ENCODE peak calls at places on chromosome 2, in five cellular contexts. One of them, this sample, is unnamed.

GRCh38 chr2:6657872-6658271 is 207.8 kb downstream of the CMPK2 start:
- DNase-seq in fibroblast of lung: no peak
- DNase-seq in colonic mucosa: no peak
- DNase-seq in mesendoderm: no peak
- DNase-seq in NT2/D1: no peak
- DNase-seq in this sample: no peak

GRCh38 chr2:105804266-105804665 is 59.6 kb downstream of the NCK2 start:
- DNase-seq in fibroblast of lung: peak
- DNase-seq in colonic mucosa: no peak
- DNase-seq in mesendoderm: no peak
- DNase-seq in NT2/D1: no peak
- DNase-seq in this sample: no peak

GRCh38 chr2:158973511-158973956 is 5.1 kb downstream of the TANC1 start:
- DNase-seq in fibroblast of lung: peak
- DNase-seq in colonic mucosa: no peak
- DNase-seq in mesendoderm: no peak
- DNase-seq in NT2/D1: no peak
- DNase-seq in this sample: no peak

GRCh38 chr2:121917143-121917542 is 161.7 kb downstream of the TSN start:
- DNase-seq in fibroblast of lung: no peak
- DNase-seq in colonic mucosa: no peak
- DNase-seq in mesendoderm: no peak
- DNase-seq in NT2/D1: no peak
- DNase-seq in this sample: no peak

GRCh38 chr2:148048475-148049221 is 27.8 kb downstream of the MBD5 start:
- DNase-seq in fibroblast of lung: peak
- DNase-seq in colonic mucosa: no peak
- DNase-seq in mesendoderm: no peak
- DNase-seq in NT2/D1: no peak
- DNase-seq in this sample: no peak

GRCh38 chr2:58081000-58081399 is 34.4 kb downstream of the VRK2 start:
- DNase-seq in fibroblast of lung: peak
- DNase-seq in colonic mucosa: no peak
- DNase-seq in mesendoderm: no peak
- DNase-seq in NT2/D1: no peak
- DNase-seq in this sample: no peak

GRCh38 chr2:45755585-45756330 is 104.3 kb downstream of the PRKCE start:
- DNase-seq in fibroblast of lung: peak
- DNase-seq in colonic mucosa: no peak
- DNase-seq in mesendoderm: peak
- DNase-seq in NT2/D1: peak
- DNase-seq in this sample: peak

GRCh38 chr2:218002792-218003191 is at the start of gene TNS1:
- DNase-seq in fibroblast of lung: peak
- DNase-seq in colonic mucosa: no peak
- DNase-seq in mesendoderm: no peak
- DNase-seq in NT2/D1: no peak
- DNase-seq in this sample: peak

GRCh38 chr2:128314026-128314347 is 4.7 kb downstream of the HS6ST1 start:
- DNase-seq in fibroblast of lung: no peak
- DNase-seq in colonic mucosa: peak
- DNase-seq in mesendoderm: no peak
- DNase-seq in NT2/D1: no peak
- DNase-seq in this sample: no peak

GRCh38 chr2:9310390-9310789 is 103.8 kb downstream of the ASAP2 start:
- DNase-seq in fibroblast of lung: peak
- DNase-seq in colonic mucosa: peak
- DNase-seq in mesendoderm: no peak
- DNase-seq in NT2/D1: no peak
- DNase-seq in this sample: no peak

GRCh38 chr2:32051836-32052439 is 11.4 kb upstream of the SPAST start:
- DNase-seq in fibroblast of lung: no peak
- DNase-seq in colonic mucosa: no peak
- DNase-seq in mesendoderm: no peak
- DNase-seq in NT2/D1: no peak
- DNase-seq in this sample: no peak

GRCh38 chr2:240399419-240400318 is 35.8 kb upstream of the GPC1 start:
- DNase-seq in fibroblast of lung: no peak
- DNase-seq in colonic mucosa: no peak
- DNase-seq in mesendoderm: no peak
- DNase-seq in NT2/D1: no peak
- DNase-seq in this sample: no peak

GRCh38 chr2:230737791-230738226 is 25.2 kb downstream of the CAB39 start:
- DNase-seq in fibroblast of lung: no peak
- DNase-seq in colonic mucosa: peak
- DNase-seq in mesendoderm: no peak
- DNase-seq in NT2/D1: no peak
- DNase-seq in this sample: no peak

GRCh38 chr2:105078906-105079305 is 41.0 kb downstream of the MRPS9 start:
- DNase-seq in fibroblast of lung: no peak
- DNase-seq in colonic mucosa: no peak
- DNase-seq in mesendoderm: no peak
- DNase-seq in NT2/D1: no peak
- DNase-seq in this sample: no peak

GRCh38 chr2:118668431-118669424 is 178.7 kb downstream of the EN1 start:
- DNase-seq in fibroblast of lung: peak
- DNase-seq in colonic mucosa: no peak
- DNase-seq in mesendoderm: peak
- DNase-seq in NT2/D1: peak
- DNase-seq in this sample: peak

GRCh38 chr2:234435836-234436481 is 60.9 kb downstream of the ARL4C start:
- DNase-seq in fibroblast of lung: no peak
- DNase-seq in colonic mucosa: no peak
- DNase-seq in mesendoderm: peak
- DNase-seq in NT2/D1: no peak
- DNase-seq in this sample: no peak

GRCh38 chr2:234436482-234436837 is 60.4 kb downstream of the ARL4C start:
- DNase-seq in fibroblast of lung: no peak
- DNase-seq in colonic mucosa: no peak
- DNase-seq in mesendoderm: no peak
- DNase-seq in NT2/D1: no peak
- DNase-seq in this sample: no peak

GRCh38 chr2:234433201-234433600 is 63.7 kb downstream of the ARL4C start:
- DNase-seq in fibroblast of lung: no peak
- DNase-seq in colonic mucosa: no peak
- DNase-seq in mesendoderm: no peak
- DNase-seq in NT2/D1: no peak
- DNase-seq in this sample: no peak

GRCh38 chr2:234437642-234438321 is 59.1 kb downstream of the ARL4C start:
- DNase-seq in fibroblast of lung: no peak
- DNase-seq in colonic mucosa: no peak
- DNase-seq in mesendoderm: no peak
- DNase-seq in NT2/D1: no peak
- DNase-seq in this sample: peak

GRCh38 chr2:234438322-234438977 is 58.4 kb downstream of the ARL4C start:
- DNase-seq in fibroblast of lung: no peak
- DNase-seq in colonic mucosa: no peak
- DNase-seq in mesendoderm: no peak
- DNase-seq in NT2/D1: no peak
- DNase-seq in this sample: no peak
- H3K9ac ChIP-seq in fibroblast of lung: no peak
- H3K9ac ChIP-seq in colonic mucosa: no peak
- H3K9ac ChIP-seq in mesendoderm: no peak
- H3K9ac ChIP-seq in NT2/D1: no peak
- H3K9ac ChIP-seq in this sample: no peak

GRCh38 chr2:25280066-25280687 is 61.5 kb downstream of the DNMT3A start:
- DNase-seq in fibroblast of lung: no peak
- DNase-seq in colonic mucosa: no peak
- DNase-seq in mesendoderm: no peak
- DNase-seq in NT2/D1: no peak
- DNase-seq in this sample: no peak

GRCh38 chr2:25276569-25277465 is 64.9 kb downstream of the DNMT3A start:
- DNase-seq in fibroblast of lung: no peak
- DNase-seq in colonic mucosa: peak
- DNase-seq in mesendoderm: peak
- DNase-seq in NT2/D1: no peak
- DNase-seq in this sample: peak

GRCh38 chr2:25275575-25275965 is 66.2 kb downstream of the DNMT3A start:
- DNase-seq in fibroblast of lung: no peak
- DNase-seq in colonic mucosa: no peak
- DNase-seq in mesendoderm: no peak
- DNase-seq in NT2/D1: no peak
- DNase-seq in this sample: no peak

GRCh38 chr2:25281581-25281980 is 60.1 kb downstream of the DNMT3A start:
- DNase-seq in fibroblast of lung: no peak
- DNase-seq in colonic mucosa: no peak
- DNase-seq in mesendoderm: no peak
- DNase-seq in NT2/D1: no peak
- DNase-seq in this sample: no peak

GRCh38 chr2:25279091-25279651 is 62.6 kb downstream of the DNMT3A start:
- DNase-seq in fibroblast of lung: peak
- DNase-seq in colonic mucosa: peak
- DNase-seq in mesendoderm: no peak
- DNase-seq in NT2/D1: no peak
- DNase-seq in this sample: no peak
- H3K9ac ChIP-seq in fibroblast of lung: no peak
- H3K9ac ChIP-seq in colonic mucosa: no peak
- H3K9ac ChIP-seq in mesendoderm: no peak
- H3K9ac ChIP-seq in NT2/D1: no peak
- H3K9ac ChIP-seq in this sample: no peak

GRCh38 chr2:143603035-143603616 is 473.9 kb downstream of the ARHGAP15 start:
- DNase-seq in fibroblast of lung: no peak
- DNase-seq in colonic mucosa: no peak
- DNase-seq in mesendoderm: no peak
- DNase-seq in NT2/D1: no peak
- DNase-seq in this sample: peak
- H3K9ac ChIP-seq in fibroblast of lung: no peak
- H3K9ac ChIP-seq in colonic mucosa: no peak
- H3K9ac ChIP-seq in mesendoderm: no peak
- H3K9ac ChIP-seq in NT2/D1: no peak
- H3K9ac ChIP-seq in this sample: no peak

GRCh38 chr2:17878222-17879136 is at the start of gene KCNS3:
- DNase-seq in fibroblast of lung: no peak
- DNase-seq in colonic mucosa: peak
- DNase-seq in mesendoderm: peak
- DNase-seq in NT2/D1: peak
- DNase-seq in this sample: peak
- H3K9ac ChIP-seq in fibroblast of lung: peak
- H3K9ac ChIP-seq in colonic mucosa: peak
- H3K9ac ChIP-seq in mesendoderm: peak
- H3K9ac ChIP-seq in NT2/D1: peak
- H3K9ac ChIP-seq in this sample: peak

GRCh38 chr2:27808984-27809383 is 37.5 kb downstream of the MRPL33 start:
- DNase-seq in fibroblast of lung: no peak
- DNase-seq in colonic mucosa: no peak
- DNase-seq in mesendoderm: no peak
- DNase-seq in NT2/D1: no peak
- DNase-seq in this sample: no peak
- H3K9ac ChIP-seq in fibroblast of lung: no peak
- H3K9ac ChIP-seq in colonic mucosa: no peak
- H3K9ac ChIP-seq in mesendoderm: no peak
- H3K9ac ChIP-seq in NT2/D1: no peak
- H3K9ac ChIP-seq in this sample: no peak

This sample was measured in neural progenitor cell.